ENCODE peak calls at places on chromosomes 2 and 18, in eight cellular contexts. One of them, this sample, is unnamed.

GRCh38 chr18:2572892-2573291 is 1.5 kb downstream of the NDC80 start:
- DNase-seq in NT2/D1: no peak
- DNase-seq in body of pancreas: no peak
- DNase-seq in CD8-positive, alpha-beta memory T cell: no peak
- DNase-seq in gastrocnemius medialis: no peak
- DNase-seq in right lobe of liver: no peak
- DNase-seq in epithelial cell of esophagus: no peak
- DNase-seq in upper lobe of right lung: no peak
- DNase-seq in this sample: no peak

GRCh38 chr2:43051316-43051715 is 175.1 kb downstream of the ZFP36L2 start:
- DNase-seq in NT2/D1: no peak
- DNase-seq in body of pancreas: no peak
- DNase-seq in CD8-positive, alpha-beta memory T cell: no peak
- DNase-seq in gastrocnemius medialis: no peak
- DNase-seq in right lobe of liver: no peak
- DNase-seq in epithelial cell of esophagus: peak; percentile 97
- DNase-seq in upper lobe of right lung: peak; percentile 48
- DNase-seq in this sample: peak; percentile 41

GRCh38 chr2:120748310-120748709 is 12.6 kb downstream of the GLI2 start:
- DNase-seq in NT2/D1: no peak
- DNase-seq in body of pancreas: no peak
- DNase-seq in CD8-positive, alpha-beta memory T cell: no peak
- DNase-seq in gastrocnemius medialis: no peak
- DNase-seq in right lobe of liver: no peak
- DNase-seq in epithelial cell of esophagus: no peak
- DNase-seq in upper lobe of right lung: no peak
- DNase-seq in this sample: no peak

GRCh38 chr2:1658394-1659151 is 85.7 kb downstream of the PXDN start:
- DNase-seq in NT2/D1: no peak
- DNase-seq in body of pancreas: no peak
- DNase-seq in CD8-positive, alpha-beta memory T cell: no peak
- DNase-seq in gastrocnemius medialis: no peak
- DNase-seq in right lobe of liver: no peak
- DNase-seq in epithelial cell of esophagus: no peak
- DNase-seq in upper lobe of right lung: no peak
- DNase-seq in this sample: no peak

GRCh38 chr18:58308463-58308862 is 264.4 kb downstream of the NEDD4L start:
- DNase-seq in NT2/D1: no peak
- DNase-seq in body of pancreas: no peak
- DNase-seq in CD8-positive, alpha-beta memory T cell: no peak
- DNase-seq in gastrocnemius medialis: no peak
- DNase-seq in right lobe of liver: no peak
- DNase-seq in epithelial cell of esophagus: no peak
- DNase-seq in upper lobe of right lung: no peak
- DNase-seq in this sample: no peak

GRCh38 chr2:151067658-151068369 is 193.8 kb downstream of the RBM43 start:
- DNase-seq in NT2/D1: no peak
- DNase-seq in body of pancreas: no peak
- DNase-seq in CD8-positive, alpha-beta memory T cell: no peak
- DNase-seq in gastrocnemius medialis: no peak
- DNase-seq in right lobe of liver: no peak
- DNase-seq in epithelial cell of esophagus: peak; percentile 60
- DNase-seq in upper lobe of right lung: no peak
- DNase-seq in this sample: no peak

GRCh38 chr2:187964742-187965141 is 326.9 kb upstream of the GULP1 start:
- DNase-seq in NT2/D1: no peak
- DNase-seq in body of pancreas: no peak
- DNase-seq in CD8-positive, alpha-beta memory T cell: no peak
- DNase-seq in gastrocnemius medialis: no peak
- DNase-seq in right lobe of liver: no peak
- DNase-seq in epithelial cell of esophagus: peak; percentile 80
- DNase-seq in upper lobe of right lung: no peak
- DNase-seq in this sample: no peak

GRCh38 chr18:50507120-50507590 is 52.7 kb upstream of the MAPK4 start:
- DNase-seq in NT2/D1: peak; percentile 51
- DNase-seq in body of pancreas: peak; percentile 51
- DNase-seq in CD8-positive, alpha-beta memory T cell: no peak
- DNase-seq in gastrocnemius medialis: no peak
- DNase-seq in right lobe of liver: peak; percentile 53
- DNase-seq in epithelial cell of esophagus: peak; percentile 57
- DNase-seq in upper lobe of right lung: no peak
- DNase-seq in this sample: peak; percentile 48

GRCh38 chr18:75638597-75639467 is 211.3 kb upstream of the SMIM21 start:
- DNase-seq in NT2/D1: peak; percentile 56
- DNase-seq in body of pancreas: no peak
- DNase-seq in CD8-positive, alpha-beta memory T cell: no peak
- DNase-seq in gastrocnemius medialis: no peak
- DNase-seq in right lobe of liver: no peak
- DNase-seq in epithelial cell of esophagus: no peak
- DNase-seq in upper lobe of right lung: no peak
- DNase-seq in this sample: no peak

GRCh38 chr18:23921716-23922285 is 92.8 kb upstream of the TTC39C start:
- DNase-seq in NT2/D1: no peak
- DNase-seq in body of pancreas: no peak
- DNase-seq in CD8-positive, alpha-beta memory T cell: no peak
- DNase-seq in gastrocnemius medialis: no peak
- DNase-seq in right lobe of liver: no peak
- DNase-seq in epithelial cell of esophagus: no peak
- DNase-seq in upper lobe of right lung: no peak
- DNase-seq in this sample: no peak

GRCh38 chr2:88452980-88453582 is 588 bp upstream of the FOXI3 start:
- DNase-seq in NT2/D1: no peak
- DNase-seq in body of pancreas: no peak
- DNase-seq in CD8-positive, alpha-beta memory T cell: no peak
- DNase-seq in gastrocnemius medialis: no peak
- DNase-seq in right lobe of liver: no peak
- DNase-seq in epithelial cell of esophagus: peak; percentile 15
- DNase-seq in upper lobe of right lung: peak; percentile 26
- DNase-seq in this sample: no peak

GRCh38 chr2:12262681-12263436 is 453.9 kb upstream of the TRIB2 start:
- DNase-seq in NT2/D1: no peak
- DNase-seq in body of pancreas: peak; percentile 43
- DNase-seq in CD8-positive, alpha-beta memory T cell: no peak
- DNase-seq in gastrocnemius medialis: peak; percentile 30
- DNase-seq in right lobe of liver: no peak
- DNase-seq in epithelial cell of esophagus: peak; percentile 3
- DNase-seq in upper lobe of right lung: no peak
- DNase-seq in this sample: no peak

GRCh38 chr2:196389670-196390069 is 218.3 kb upstream of the STK17B start:
- DNase-seq in NT2/D1: no peak
- DNase-seq in body of pancreas: no peak
- DNase-seq in CD8-positive, alpha-beta memory T cell: no peak
- DNase-seq in gastrocnemius medialis: no peak
- DNase-seq in right lobe of liver: no peak
- DNase-seq in epithelial cell of esophagus: no peak
- DNase-seq in upper lobe of right lung: no peak
- DNase-seq in this sample: no peak

GRCh38 chr2:73284296-73285161 is at the start of gene FBXO41:
- DNase-seq in NT2/D1: no peak
- DNase-seq in body of pancreas: peak; percentile 42
- DNase-seq in CD8-positive, alpha-beta memory T cell: peak; percentile 58
- DNase-seq in gastrocnemius medialis: no peak
- DNase-seq in right lobe of liver: peak; percentile 58
- DNase-seq in epithelial cell of esophagus: peak; percentile 37
- DNase-seq in upper lobe of right lung: peak; percentile 80
- DNase-seq in this sample: no peak

GRCh38 chr2:137708311-137708710 is 256.0 kb upstream of the HNMT start:
- DNase-seq in NT2/D1: no peak
- DNase-seq in body of pancreas: no peak
- DNase-seq in CD8-positive, alpha-beta memory T cell: no peak
- DNase-seq in gastrocnemius medialis: no peak
- DNase-seq in right lobe of liver: no peak
- DNase-seq in epithelial cell of esophagus: no peak
- DNase-seq in upper lobe of right lung: no peak
- DNase-seq in this sample: no peak

DNA sequence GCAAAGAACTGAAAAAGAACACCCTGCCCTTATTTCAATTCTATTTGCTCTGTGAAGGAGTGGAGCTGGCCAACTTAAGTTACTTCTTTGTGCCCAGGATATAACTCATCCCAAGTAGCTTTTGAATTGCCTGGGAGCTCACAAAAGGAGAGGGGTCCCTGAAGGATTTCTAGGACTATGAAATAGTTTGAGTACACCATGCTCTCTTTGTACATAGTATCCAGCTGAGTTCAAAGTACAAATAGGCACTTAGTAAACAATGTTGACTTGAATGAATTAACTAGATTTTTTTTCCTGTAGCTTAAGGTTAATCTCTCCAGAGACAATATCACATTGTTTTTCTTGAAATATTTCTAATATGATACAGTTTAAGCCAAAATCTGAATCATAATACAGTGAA is 47.7 kb downstream of the ZC3H15 start:
- DNase-seq in NT2/D1: no peak
- DNase-seq in body of pancreas: no peak
- DNase-seq in CD8-positive, alpha-beta memory T cell: no peak
- DNase-seq in gastrocnemius medialis: no peak
- DNase-seq in right lobe of liver: no peak
- DNase-seq in epithelial cell of esophagus: no peak
- DNase-seq in upper lobe of right lung: no peak
- DNase-seq in this sample: no peak
- H3K4me3 ChIP-seq in NT2/D1: no peak overlapping the region
- H3K4me3 ChIP-seq in body of pancreas: no peak overlapping the region
- H3K4me3 ChIP-seq in CD8-positive, alpha-beta memory T cell: no peak overlapping the region
- H3K4me3 ChIP-seq in gastrocnemius medialis: no peak overlapping the region
- H3K4me3 ChIP-seq in right lobe of liver: no peak overlapping the region
- H3K4me3 ChIP-seq in epithelial cell of esophagus: no peak overlapping the region
- H3K4me3 ChIP-seq in upper lobe of right lung: no peak overlapping the region
- H3K4me3 ChIP-seq in this sample: no peak overlapping the region

DNA sequence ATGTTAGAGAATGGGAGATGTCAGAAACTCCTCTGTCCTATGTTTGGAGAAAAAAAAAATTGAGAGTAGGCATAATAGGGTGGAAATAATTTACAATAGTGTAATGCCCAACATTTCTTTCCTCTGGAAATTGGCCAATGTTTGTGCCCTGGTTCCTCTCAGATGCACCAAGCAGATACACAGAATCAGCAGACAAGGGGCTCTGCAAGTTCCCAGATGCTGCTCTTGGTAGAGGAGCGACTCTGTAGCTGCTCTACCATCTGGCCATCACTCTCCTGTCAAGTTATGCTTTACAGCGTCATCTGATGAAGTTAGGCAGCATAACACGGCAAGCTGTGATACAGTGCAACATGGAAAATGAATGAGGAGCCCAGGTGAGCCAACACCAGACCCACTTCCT is 1.6 kb downstream of the DYTN start:
- DNase-seq in NT2/D1: no peak
- DNase-seq in body of pancreas: no peak
- DNase-seq in CD8-positive, alpha-beta memory T cell: no peak
- DNase-seq in gastrocnemius medialis: no peak
- DNase-seq in right lobe of liver: no peak
- DNase-seq in epithelial cell of esophagus: no peak
- DNase-seq in upper lobe of right lung: no peak
- DNase-seq in this sample: no peak
- H3K4me3 ChIP-seq in NT2/D1: no peak overlapping the region
- H3K4me3 ChIP-seq in body of pancreas: no peak overlapping the region
- H3K4me3 ChIP-seq in CD8-positive, alpha-beta memory T cell: no peak overlapping the region
- H3K4me3 ChIP-seq in gastrocnemius medialis: no peak overlapping the region
- H3K4me3 ChIP-seq in right lobe of liver: no peak overlapping the region
- H3K4me3 ChIP-seq in epithelial cell of esophagus: no peak overlapping the region
- H3K4me3 ChIP-seq in upper lobe of right lung: no peak overlapping the region
- H3K4me3 ChIP-seq in this sample: no peak overlapping the region

DNA sequence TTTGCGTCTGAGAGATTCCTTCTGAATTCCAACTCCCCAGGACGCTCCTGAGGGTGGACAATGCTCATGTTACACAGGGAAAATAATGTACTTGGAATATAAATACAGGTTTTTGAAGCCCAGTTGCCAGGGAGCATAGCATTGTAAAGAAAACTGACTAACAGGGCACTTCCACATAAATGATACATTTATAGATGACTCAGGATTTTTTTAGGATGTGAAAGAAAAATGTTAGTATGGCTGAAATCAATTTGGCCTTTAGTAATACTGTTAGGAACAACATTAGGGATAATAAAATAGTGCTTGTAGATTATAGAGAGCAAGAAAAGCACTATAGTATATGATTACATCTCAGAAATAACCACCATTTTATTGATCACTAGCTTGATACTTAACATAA is 23.6 kb downstream of the ZNF397 start:
- DNase-seq in NT2/D1: no peak
- DNase-seq in body of pancreas: no peak
- DNase-seq in CD8-positive, alpha-beta memory T cell: no peak
- DNase-seq in gastrocnemius medialis: no peak
- DNase-seq in right lobe of liver: no peak
- DNase-seq in epithelial cell of esophagus: no peak
- DNase-seq in upper lobe of right lung: no peak
- DNase-seq in this sample: no peak
- H3K4me3 ChIP-seq in NT2/D1: no peak overlapping the region
- H3K4me3 ChIP-seq in body of pancreas: no peak overlapping the region
- H3K4me3 ChIP-seq in CD8-positive, alpha-beta memory T cell: no peak overlapping the region
- H3K4me3 ChIP-seq in gastrocnemius medialis: no peak overlapping the region
- H3K4me3 ChIP-seq in right lobe of liver: no peak overlapping the region
- H3K4me3 ChIP-seq in epithelial cell of esophagus: no peak overlapping the region
- H3K4me3 ChIP-seq in upper lobe of right lung: no peak overlapping the region
- H3K4me3 ChIP-seq in this sample: no peak overlapping the region

GRCh38 chr2:200350796-200351195 is 44.3 kb downstream of the SPATS2L start:
- DNase-seq in NT2/D1: no peak
- DNase-seq in body of pancreas: no peak
- DNase-seq in CD8-positive, alpha-beta memory T cell: no peak
- DNase-seq in gastrocnemius medialis: no peak
- DNase-seq in right lobe of liver: no peak
- DNase-seq in epithelial cell of esophagus: no peak
- DNase-seq in upper lobe of right lung: no peak
- DNase-seq in this sample: no peak

GRCh38 chr2:200353125-200353524 is 46.6 kb downstream of the SPATS2L start:
- DNase-seq in NT2/D1: no peak
- DNase-seq in body of pancreas: no peak
- DNase-seq in CD8-positive, alpha-beta memory T cell: no peak
- DNase-seq in gastrocnemius medialis: no peak
- DNase-seq in right lobe of liver: no peak
- DNase-seq in epithelial cell of esophagus: no peak
- DNase-seq in upper lobe of right lung: no peak
- DNase-seq in this sample: no peak

GRCh38 chr2:200353873-200354272 is 47.4 kb downstream of the SPATS2L start:
- DNase-seq in NT2/D1: no peak
- DNase-seq in body of pancreas: no peak
- DNase-seq in CD8-positive, alpha-beta memory T cell: no peak
- DNase-seq in gastrocnemius medialis: no peak
- DNase-seq in right lobe of liver: no peak
- DNase-seq in epithelial cell of esophagus: no peak
- DNase-seq in upper lobe of right lung: no peak
- DNase-seq in this sample: no peak

GRCh38 chr2:200351815-200352214 is 45.3 kb downstream of the SPATS2L start:
- DNase-seq in NT2/D1: no peak
- DNase-seq in body of pancreas: no peak
- DNase-seq in CD8-positive, alpha-beta memory T cell: no peak
- DNase-seq in gastrocnemius medialis: no peak
- DNase-seq in right lobe of liver: no peak
- DNase-seq in epithelial cell of esophagus: no peak
- DNase-seq in upper lobe of right lung: no peak
- DNase-seq in this sample: no peak

GRCh38 chr2:200352631-200353030 is 46.1 kb downstream of the SPATS2L start:
- DNase-seq in NT2/D1: no peak
- DNase-seq in body of pancreas: no peak
- DNase-seq in CD8-positive, alpha-beta memory T cell: no peak
- DNase-seq in gastrocnemius medialis: no peak
- DNase-seq in right lobe of liver: no peak
- DNase-seq in epithelial cell of esophagus: peak; percentile 61
- DNase-seq in upper lobe of right lung: no peak
- DNase-seq in this sample: no peak
- H3K4me3 ChIP-seq in NT2/D1: no peak overlapping the region
- H3K4me3 ChIP-seq in body of pancreas: no peak overlapping the region
- H3K4me3 ChIP-seq in CD8-positive, alpha-beta memory T cell: no peak overlapping the region
- H3K4me3 ChIP-seq in gastrocnemius medialis: no peak overlapping the region
- H3K4me3 ChIP-seq in right lobe of liver: no peak overlapping the region
- H3K4me3 ChIP-seq in epithelial cell of esophagus: no peak overlapping the region
- H3K4me3 ChIP-seq in upper lobe of right lung: no peak overlapping the region
- H3K4me3 ChIP-seq in this sample: no peak overlapping the region

GRCh38 chr2:199659207-199659606 is 191.8 kb downstream of the FTCDNL1 start:
- DNase-seq in NT2/D1: peak; percentile 42
- DNase-seq in body of pancreas: no peak
- DNase-seq in CD8-positive, alpha-beta memory T cell: no peak
- DNase-seq in gastrocnemius medialis: no peak
- DNase-seq in right lobe of liver: peak; percentile 65
- DNase-seq in epithelial cell of esophagus: no peak
- DNase-seq in upper lobe of right lung: no peak
- DNase-seq in this sample: no peak
- H3K4me3 ChIP-seq in NT2/D1: peak overlapping the region; percentile 15
- H3K4me3 ChIP-seq in body of pancreas: no peak overlapping the region
- H3K4me3 ChIP-seq in CD8-positive, alpha-beta memory T cell: no peak overlapping the region
- H3K4me3 ChIP-seq in gastrocnemius medialis: peak overlapping the region; percentile 40
- H3K4me3 ChIP-seq in right lobe of liver: peak overlapping the region; percentile 56
- H3K4me3 ChIP-seq in epithelial cell of esophagus: no peak overlapping the region
- H3K4me3 ChIP-seq in upper lobe of right lung: no peak overlapping the region
- H3K4me3 ChIP-seq in this sample: peak overlapping the region; percentile 33